ENCODE peak calls at places on chromosome 19, in four cellular contexts. J, Z, A and W are unnamed samples.

GRCh38 chr19:48258350-48258749 is 2.6 kb upstream of the CARD8 start:
- DNase-seq in J (no peak), Z (no peak), A (no peak), W (no peak)

GRCh38 chr19:52662631-52663030 is 24.5 kb upstream of the ZNF83 start:
- DNase-seq in J (no peak), Z (no peak), A (no peak), W (no peak)

GRCh38 chr19:1486720-1487575 is 3.2 kb downstream of the PCSK4 start:
- DNase-seq in J (no peak), Z (no peak), A (no peak), W (no peak)

GRCh38 chr19:5631511-5632240 is 8.8 kb downstream of the SAFB start:
- DNase-seq in J (no peak), Z (no peak), A (no peak), W (peak)

GRCh38 chr19:56153507-56153906 is 12.4 kb downstream of the ZNF444 start:
- DNase-seq in J (no peak), Z (no peak), A (no peak), W (no peak)

GRCh38 chr19:18879579-18880373 is 16.2 kb downstream of the CERS1 start:
- DNase-seq in J (no peak), Z (no peak), A (no peak), W (no peak)

GRCh38 chr19:48818234-48818823 is 7.5 kb upstream of the BCAT2 start:
- DNase-seq in J (no peak), Z (no peak), A (no peak), W (no peak)

GRCh38 chr19:38211779-38212178 is 12.2 kb downstream of the DPF1 start:
- DNase-seq in J (no peak), Z (no peak), A (no peak), W (no peak)

GRCh38 chr19:49413348-49413747 is 9.9 kb downstream of the PTH2 start:
- DNase-seq in J (no peak), Z (no peak), A (no peak), W (no peak)

GRCh38 chr19:44758596-44758995 is 10.1 kb downstream of the BCL3 start:
- DNase-seq in J (no peak), Z (no peak), A (no peak), W (no peak)

GRCh38 chr19:7874080-7874856 is at the start of gene PRR36:
- DNase-seq in J (peak), Z (peak), A (peak), W (no peak)

GRCh38 chr19:32230441-32230840 is 115.0 kb upstream of the ZNF507 start:
- DNase-seq in J (no peak), Z (no peak), A (no peak), W (no peak)

GRCh38 chr19:8069116-8069973 is 16.8 kb downstream of the CCL25 start:
- DNase-seq in J (no peak), Z (no peak), A (no peak), W (no peak)

GRCh38 chr19:55590621-55591020 is 8.7 kb downstream of the FIZ1 start:
- DNase-seq in J (no peak), Z (no peak), A (no peak), W (no peak)

GRCh38 chr19:11335449-11336146 is 3.9 kb downstream of the RAB3D start:
- DNase-seq in J (no peak), Z (no peak), A (no peak), W (no peak)

GRCh38 chr19:29525901-29526729 is at the start of gene VSTM2B:
- DNase-seq in J (peak), Z (peak), A (peak), W (no peak)

GRCh38 chr19:383922-384800 is 24.8 kb downstream of the C2CD4C start:
- DNase-seq in J (peak), Z (peak), A (no peak), W (no peak)

GRCh38 chr19:46192990-46193650 is 36.4 kb upstream of the IGFL1 start:
- DNase-seq in J (no peak), Z (no peak), A (no peak), W (no peak)

GRCh38 chr19:41198559-41198958 is 5.5 kb downstream of the CYP2S1 start:
- DNase-seq in J (no peak), Z (no peak), A (no peak), W (no peak)

GRCh38 chr19:55447421-55448174 is 4.5 kb upstream of the SHISA7 start:
- DNase-seq in J (peak), Z (peak), A (no peak), W (no peak)

GRCh38 chr19:29785955-29786589 is 25.7 kb upstream of the CCNE1 start:
- DNase-seq in J (no peak), Z (no peak), A (no peak), W (no peak)

GRCh38 chr19:55519461-55520311 is 17.2 kb downstream of the SBK2 start:
- DNase-seq in J (no peak), Z (no peak), A (no peak), W (no peak)

GRCh38 chr19:46081928-46082727 is 41.3 kb upstream of the IGFL4 start:
- DNase-seq in J (no peak), Z (no peak), A (no peak), W (peak)

GRCh38 chr19:12247644-12248222 is 47.0 kb downstream of the ZNF44 start:
- DNase-seq in J (no peak), Z (no peak), A (no peak), W (no peak)

GRCh38 chr19:18587962-18588610 is 512 bp upstream of the REX1BD start:
- DNase-seq in J (no peak), Z (no peak), A (no peak), W (no peak)

GRCh38 chr19:4016486-4016885 is 8.9 kb downstream of the PIAS4 start:
- DNase-seq in J (peak), Z (peak), A (no peak), W (no peak)

GRCh38 chr19:10497371-10497770 is 5.8 kb downstream of the KEAP1 start:
- DNase-seq in J (no peak), Z (no peak), A (no peak), W (no peak)

GRCh38 chr19:16603090-16603489 is 24.9 kb downstream of the MED26 start:
- DNase-seq in J (no peak), Z (no peak), A (no peak), W (no peak)

GRCh38 chr19:16600824-16601223 is 27.2 kb downstream of the MED26 start:
- DNase-seq in J (no peak), Z (no peak), A (no peak), W (no peak)

GRCh38 chr19:16599655-16600346 is 27.6 kb upstream of the SLC35E1 start:
- DNase-seq in J (no peak), Z (no peak), A (no peak), W (no peak)

GRCh38 chr19:16598848-16599247 is 26.6 kb upstream of the SLC35E1 start:
- DNase-seq in J (no peak), Z (no peak), A (no peak), W (no peak)

DNA sequence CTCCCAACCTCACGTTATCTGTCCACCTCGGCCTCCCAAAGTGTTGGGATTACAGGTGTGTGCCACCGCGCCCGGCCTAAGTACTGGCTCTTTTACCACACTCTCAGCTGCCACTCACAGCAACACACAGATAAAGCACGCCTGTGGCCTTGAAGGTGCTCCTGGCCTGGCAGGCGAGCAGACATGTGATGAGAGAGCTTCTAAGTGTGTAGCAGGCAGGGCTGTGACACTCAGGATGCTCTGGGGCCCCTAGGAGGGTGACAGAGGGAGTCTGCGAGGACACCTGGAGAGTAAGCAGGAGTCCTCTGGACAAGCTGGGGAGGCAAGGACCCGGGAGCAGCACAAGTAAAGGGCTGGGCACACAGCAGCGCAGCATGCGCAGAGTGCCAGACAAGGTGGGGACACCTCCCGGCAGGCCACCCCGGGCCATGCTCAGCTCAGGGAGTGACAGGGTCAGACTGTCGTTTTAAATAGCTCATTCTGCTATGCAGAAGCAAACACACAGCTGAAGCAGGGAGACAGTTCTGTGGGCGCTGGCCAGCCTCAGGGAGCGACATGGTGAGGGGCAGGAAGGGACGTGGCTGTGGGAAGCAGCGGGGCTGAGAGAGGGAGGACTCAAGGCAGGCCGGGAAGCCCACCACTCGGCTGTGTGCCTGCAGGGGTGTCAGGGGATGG is 26.5 kb downstream of the MED26 start:
- DNase-seq in J (no peak), Z (no peak), A (no peak), W (no peak)
- H3K27ac ChIP-seq in J (no peak), Z (no peak), A (no peak), W (no peak)

GRCh38 chr19:39518458-39518857 is 3.5 kb downstream of the SELENOV start:
- DNase-seq in J (no peak), Z (no peak), A (no peak), W (no peak)
- H3K27ac ChIP-seq in J (no peak), Z (no peak), A (no peak), W (no peak)

GRCh38 chr19:2798158-2798685 is 12.9 kb downstream of the THOP1 start:
- DNase-seq in J (no peak), Z (no peak), A (no peak), W (no peak)
- H3K27ac ChIP-seq in J (no peak), Z (no peak), A (no peak), W (no peak)

GRCh38 chr19:2977001-2977685 is at the start of gene TLE6:
- DNase-seq in J (peak), Z (peak), A (peak), W (peak)
- H3K27ac ChIP-seq in J (no peak), Z (no peak), A (no peak), W (peak)